ENCODE peak calls at places on chromosomes 12 and 14, in eight cellular contexts. K is HepG2, D is K562, G is A549, O is sigmoid colon, R is tibial nerve, X is SK-N-SH, S is stomach. N is an unnamed sample.

GRCh38 chr14:24316597-24316950 is 5.3 kb downstream of the LTB4R start:
- DNase-seq in K (no peak), D (peak), G (no peak), O (peak), R (no peak), X (no peak), S (no peak), N (no peak)

GRCh38 chr14:90886297-90886830 is 70.1 kb upstream of the TTC7B start:
- DNase-seq in K (no peak), D (no peak), G (no peak), O (no peak), R (no peak), X (no peak), S (no peak), N (no peak)

GRCh38 chr12:50049254-50050118 is 7.9 kb upstream of the ASIC1 start:
- DNase-seq in K (no peak), D (no peak), G (no peak), O (no peak), R (no peak), X (no peak), S (no peak), N (no peak)

GRCh38 chr14:35355981-35356839 is 48.3 kb downstream of the NFKBIA start:
- DNase-seq in K (peak), D (peak), G (peak), O (no peak), R (no peak), X (no peak), S (no peak), N (peak)

GRCh38 chr12:54182086-54182485 is 6.7 kb downstream of the SMUG1 start:
- DNase-seq in K (no peak), D (no peak), G (no peak), O (no peak), R (no peak), X (no peak), S (no peak), N (no peak)

GRCh38 chr12:16310934-16311333 is 33.4 kb upstream of the SLC15A5 start:
- DNase-seq in K (no peak), D (no peak), G (no peak), O (no peak), R (no peak), X (no peak), S (no peak), N (no peak)

GRCh38 chr12:2523881-2524561 is 270.7 kb upstream of the FKBP4 start:
- DNase-seq in K (no peak), D (no peak), G (no peak), O (no peak), R (no peak), X (no peak), S (no peak), N (no peak)

GRCh38 chr14:99158150-99158549 is 113.8 kb downstream of the BCL11B start:
- DNase-seq in K (no peak), D (no peak), G (peak), O (peak), R (no peak), X (no peak), S (no peak), N (no peak)

GRCh38 chr12:38926501-38926900 is 21.1 kb upstream of the CPNE8 start:
- DNase-seq in K (no peak), D (no peak), G (no peak), O (no peak), R (no peak), X (no peak), S (no peak), N (no peak)

GRCh38 chr12:50283924-50284236 is 560 bp upstream of the LIMA1 start:
- DNase-seq in K (no peak), D (no peak), G (no peak), O (no peak), R (no peak), X (no peak), S (no peak), N (no peak)

DNA sequence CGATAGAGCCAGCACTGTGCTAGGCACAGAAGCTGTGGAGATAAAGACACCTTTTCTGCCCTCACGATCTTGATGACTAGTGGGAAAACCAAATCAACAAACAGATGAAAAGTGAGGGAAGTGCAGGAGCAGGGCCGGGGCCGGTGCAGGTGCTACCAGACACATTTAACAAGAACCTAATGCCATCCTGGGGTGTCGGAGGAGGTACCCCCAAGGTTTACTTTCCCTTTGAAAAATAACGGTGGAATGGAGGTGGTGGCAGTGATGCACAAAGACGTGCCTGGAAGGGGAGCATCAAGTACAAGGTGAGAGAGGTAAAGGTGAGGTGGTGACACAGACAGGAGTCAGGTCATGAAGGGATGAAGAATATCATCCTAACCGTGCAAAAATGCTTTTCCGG is 22.1 kb downstream of the SLC6A13 start:
- DNase-seq in K (no peak), D (no peak), G (no peak), O (no peak), R (no peak), X (no peak), S (no peak), N (no peak)
- TF ChIP-seq EP300 in K (no peak), D (no peak), G (no peak), O (no peak), R (no peak), X (no peak), S (no peak), N (no peak)

GRCh38 chr12:110721570-110721969 is 21.1 kb downstream of the PPP1CC start:
- DNase-seq in K (no peak), D (no peak), G (no peak), O (no peak), R (no peak), X (no peak), S (no peak), N (no peak)

GRCh38 chr12:110718222-110718908 is 24.3 kb downstream of the PPP1CC start:
- DNase-seq in K (no peak), D (no peak), G (no peak), O (no peak), R (no peak), X (no peak), S (no peak), N (no peak)

DNA sequence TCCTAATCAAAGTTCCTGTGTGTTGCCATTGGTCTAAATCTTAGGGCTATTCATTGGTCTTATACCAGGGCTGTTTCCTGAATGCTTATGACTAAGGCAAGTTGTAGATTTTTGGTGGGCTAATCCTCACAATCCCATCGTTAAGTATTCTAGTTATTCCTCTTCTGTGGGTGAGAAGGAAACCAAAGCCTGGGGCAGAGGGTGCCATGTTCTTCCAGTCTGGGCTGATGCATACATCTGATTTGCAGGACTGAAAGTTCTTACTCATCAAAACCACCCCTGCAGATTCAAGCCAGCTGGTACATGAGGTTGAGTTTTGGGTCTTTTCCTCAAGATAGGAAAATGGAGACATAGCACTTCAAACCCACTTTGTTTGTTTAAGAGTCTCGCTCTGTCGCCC is 25.7 kb downstream of the PPP1CC start:
- DNase-seq in K (no peak), D (no peak), G (no peak), O (no peak), R (no peak), X (no peak), S (no peak), N (no peak)
- TF ChIP-seq EP300 in K (no peak), D (no peak), G (no peak), O (no peak), R (no peak), X (no peak), S (no peak), N (no peak)

DNA sequence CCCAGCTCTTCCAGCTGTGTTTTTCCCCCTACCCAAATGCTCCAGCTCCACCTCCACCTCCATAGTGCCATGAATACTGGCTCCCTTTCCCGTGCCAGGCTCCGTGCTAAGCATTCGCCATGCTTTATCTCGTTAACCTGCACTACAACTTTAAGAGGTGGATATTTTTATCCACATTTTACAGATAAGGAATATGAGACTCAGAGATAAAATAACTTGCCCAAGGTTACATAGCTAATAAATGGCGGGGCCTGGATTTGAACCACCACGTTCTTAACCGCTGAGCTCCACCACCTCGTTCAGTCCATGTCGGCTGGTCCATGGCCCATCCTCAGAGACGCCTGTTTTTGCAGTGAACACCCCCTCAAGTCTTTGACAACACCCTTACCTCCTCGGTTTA is 115.0 kb downstream of the ZFP36L1 start:
- DNase-seq in K (no peak), D (no peak), G (no peak), O (peak), R (no peak), X (no peak), S (no peak), N (no peak)
- TF ChIP-seq EP300 in K (no peak), D (no peak), G (no peak), O (no peak), R (no peak), X (no peak), S (no peak), N (no peak)

GRCh38 chr12:116691205-116691604 is 46.7 kb downstream of the SPRING1 start:
- DNase-seq in K (no peak), D (no peak), G (no peak), O (no peak), R (no peak), X (no peak), S (no peak), N (no peak)
- TF ChIP-seq EP300 in K (no peak), D (no peak), G (no peak), O (no peak), R (no peak), X (no peak), S (no peak), N (no peak)

GRCh38 chr12:72017054-72017651 is 78.5 kb downstream of the TPH2 start:
- DNase-seq in K (peak), D (peak), G (peak), O (peak), R (peak), X (peak), S (peak), N (peak)
- TF ChIP-seq EP300 in K (no peak), D (no peak), G (no peak), O (no peak), R (no peak), X (no peak), S (no peak), N (no peak)

N was measured in transverse colon.